ENCODE peak calls at places on chromosomes 5 and 9, in nine cellular contexts. One of them, this sample, is unnamed.

GRCh38 chr9:93576296-93577044 is at the start of gene PHF2:
- DNase-seq in lower leg skin: no peak
- DNase-seq in omental fat pad: no peak
- DNase-seq in CD4-positive, alpha-beta T cell: peak
- DNase-seq in PC-3: no peak
- DNase-seq in adrenal gland: no peak
- DNase-seq in endothelial cell: no peak
- DNase-seq in colonic mucosa: no peak
- DNase-seq in kidney epithelial cell: no peak
- DNase-seq in this sample: peak

GRCh38 chr5:77631166-77631582 is 7.3 kb downstream of the OTP start:
- DNase-seq in endothelial cell: no peak
- DNase-seq in kidney epithelial cell: no peak
- DNase-seq in lower leg skin: no peak
- DNase-seq in CD4-positive, alpha-beta T cell: no peak
- DNase-seq in omental fat pad: no peak
- DNase-seq in colonic mucosa: no peak
- DNase-seq in adrenal gland: no peak
- DNase-seq in PC-3: no peak
- DNase-seq in this sample: peak

GRCh38 chr9:117795271-117795670 is 91.1 kb downstream of the TLR4 start:
- DNase-seq in lower leg skin: no peak
- DNase-seq in adrenal gland: no peak
- DNase-seq in CD4-positive, alpha-beta T cell: no peak
- DNase-seq in kidney epithelial cell: no peak
- DNase-seq in colonic mucosa: no peak
- DNase-seq in endothelial cell: no peak
- DNase-seq in omental fat pad: no peak
- DNase-seq in PC-3: no peak
- DNase-seq in this sample: no peak

GRCh38 chr5:134176523-134177196 is at the start of gene SKP1:
- DNase-seq in colonic mucosa: peak
- DNase-seq in CD4-positive, alpha-beta T cell: peak
- DNase-seq in lower leg skin: peak
- DNase-seq in adrenal gland: peak
- DNase-seq in endothelial cell: peak
- DNase-seq in PC-3: peak
- DNase-seq in omental fat pad: peak
- DNase-seq in kidney epithelial cell: no peak
- DNase-seq in this sample: peak

GRCh38 chr9:13787234-13787833 is 507.8 kb upstream of the MPDZ start:
- DNase-seq in omental fat pad: no peak
- DNase-seq in endothelial cell: no peak
- DNase-seq in PC-3: no peak
- DNase-seq in lower leg skin: peak
- DNase-seq in adrenal gland: no peak
- DNase-seq in kidney epithelial cell: no peak
- DNase-seq in CD4-positive, alpha-beta T cell: no peak
- DNase-seq in colonic mucosa: no peak
- DNase-seq in this sample: no peak

GRCh38 chr5:85030685-85031084 is 646.0 kb upstream of the EDIL3 start:
- DNase-seq in lower leg skin: no peak
- DNase-seq in endothelial cell: no peak
- DNase-seq in PC-3: no peak
- DNase-seq in omental fat pad: no peak
- DNase-seq in kidney epithelial cell: no peak
- DNase-seq in colonic mucosa: no peak
- DNase-seq in adrenal gland: no peak
- DNase-seq in CD4-positive, alpha-beta T cell: no peak
- DNase-seq in this sample: no peak

GRCh38 chr9:137632432-137633161 is 13.8 kb downstream of the EHMT1 start:
- DNase-seq in kidney epithelial cell: no peak
- DNase-seq in PC-3: no peak
- DNase-seq in CD4-positive, alpha-beta T cell: no peak
- DNase-seq in lower leg skin: no peak
- DNase-seq in omental fat pad: no peak
- DNase-seq in colonic mucosa: no peak
- DNase-seq in adrenal gland: peak
- DNase-seq in endothelial cell: no peak
- DNase-seq in this sample: no peak

GRCh38 chr5:6829150-6829784 is 116.0 kb downstream of the TENT4A start:
- DNase-seq in colonic mucosa: no peak
- DNase-seq in adrenal gland: no peak
- DNase-seq in kidney epithelial cell: no peak
- DNase-seq in omental fat pad: no peak
- DNase-seq in PC-3: no peak
- DNase-seq in lower leg skin: no peak
- DNase-seq in CD4-positive, alpha-beta T cell: no peak
- DNase-seq in endothelial cell: no peak
- DNase-seq in this sample: peak

GRCh38 chr5:1480217-1480616 is 35.0 kb upstream of the SLC6A3 start:
- DNase-seq in adrenal gland: peak
- DNase-seq in endothelial cell: no peak
- DNase-seq in lower leg skin: no peak
- DNase-seq in PC-3: no peak
- DNase-seq in CD4-positive, alpha-beta T cell: no peak
- DNase-seq in omental fat pad: no peak
- DNase-seq in colonic mucosa: no peak
- DNase-seq in kidney epithelial cell: no peak
- DNase-seq in this sample: no peak

GRCh38 chr9:124771867-124772621 is 933 bp upstream of the NR6A1 start:
- DNase-seq in endothelial cell: peak
- DNase-seq in adrenal gland: peak
- DNase-seq in lower leg skin: peak
- DNase-seq in PC-3: peak
- DNase-seq in omental fat pad: no peak
- DNase-seq in colonic mucosa: peak
- DNase-seq in CD4-positive, alpha-beta T cell: no peak
- DNase-seq in kidney epithelial cell: no peak
- DNase-seq in this sample: peak

GRCh38 chr9:99340281-99340680 is 118.2 kb downstream of the SEC61B start:
- DNase-seq in adrenal gland: no peak
- DNase-seq in colonic mucosa: no peak
- DNase-seq in kidney epithelial cell: no peak
- DNase-seq in lower leg skin: no peak
- DNase-seq in endothelial cell: no peak
- DNase-seq in PC-3: peak
- DNase-seq in omental fat pad: no peak
- DNase-seq in CD4-positive, alpha-beta T cell: no peak
- DNase-seq in this sample: no peak

GRCh38 chr9:74147906-74148305 is 349.2 kb upstream of the RORB start:
- DNase-seq in omental fat pad: no peak
- DNase-seq in endothelial cell: no peak
- DNase-seq in adrenal gland: no peak
- DNase-seq in colonic mucosa: no peak
- DNase-seq in kidney epithelial cell: no peak
- DNase-seq in CD4-positive, alpha-beta T cell: no peak
- DNase-seq in lower leg skin: no peak
- DNase-seq in PC-3: no peak
- DNase-seq in this sample: no peak

GRCh38 chr9:3807601-3808000 is 281.8 kb upstream of the RFX3 start:
- DNase-seq in CD4-positive, alpha-beta T cell: no peak
- DNase-seq in kidney epithelial cell: no peak
- DNase-seq in adrenal gland: no peak
- DNase-seq in lower leg skin: no peak
- DNase-seq in endothelial cell: no peak
- DNase-seq in omental fat pad: no peak
- DNase-seq in PC-3: no peak
- DNase-seq in colonic mucosa: no peak
- DNase-seq in this sample: no peak

GRCh38 chr9:94973491-94973941 is 247.0 kb downstream of the AOPEP start:
- DNase-seq in CD4-positive, alpha-beta T cell: no peak
- DNase-seq in adrenal gland: no peak
- DNase-seq in lower leg skin: no peak
- DNase-seq in PC-3: no peak
- DNase-seq in endothelial cell: no peak
- DNase-seq in omental fat pad: no peak
- DNase-seq in kidney epithelial cell: no peak
- DNase-seq in colonic mucosa: no peak
- DNase-seq in this sample: no peak

GRCh38 chr9:69218166-69218565 is 44.1 kb downstream of the TJP2 start:
- DNase-seq in CD4-positive, alpha-beta T cell: no peak
- DNase-seq in omental fat pad: no peak
- DNase-seq in endothelial cell: no peak
- DNase-seq in colonic mucosa: no peak
- DNase-seq in PC-3: no peak
- DNase-seq in kidney epithelial cell: no peak
- DNase-seq in lower leg skin: no peak
- DNase-seq in adrenal gland: no peak
- DNase-seq in this sample: no peak

GRCh38 chr9:69213647-69214046 is 39.6 kb downstream of the TJP2 start:
- DNase-seq in omental fat pad: no peak
- DNase-seq in PC-3: no peak
- DNase-seq in CD4-positive, alpha-beta T cell: no peak
- DNase-seq in adrenal gland: no peak
- DNase-seq in colonic mucosa: no peak
- DNase-seq in endothelial cell: no peak
- DNase-seq in kidney epithelial cell: no peak
- DNase-seq in lower leg skin: no peak
- DNase-seq in this sample: no peak

GRCh38 chr9:69211424-69212036 is 37.5 kb downstream of the TJP2 start:
- DNase-seq in lower leg skin: no peak
- DNase-seq in CD4-positive, alpha-beta T cell: no peak
- DNase-seq in PC-3: no peak
- DNase-seq in kidney epithelial cell: no peak
- DNase-seq in omental fat pad: no peak
- DNase-seq in endothelial cell: no peak
- DNase-seq in adrenal gland: no peak
- DNase-seq in colonic mucosa: no peak
- DNase-seq in this sample: no peak

GRCh38 chr9:69215774-69216482 is 41.9 kb downstream of the TJP2 start:
- DNase-seq in kidney epithelial cell: no peak
- DNase-seq in PC-3: no peak
- DNase-seq in omental fat pad: no peak
- DNase-seq in endothelial cell: no peak
- DNase-seq in adrenal gland: peak
- DNase-seq in lower leg skin: no peak
- DNase-seq in colonic mucosa: no peak
- DNase-seq in CD4-positive, alpha-beta T cell: no peak
- DNase-seq in this sample: no peak

GRCh38 chr9:69214939-69215338 is 40.9 kb downstream of the TJP2 start:
- DNase-seq in kidney epithelial cell: no peak
- DNase-seq in adrenal gland: no peak
- DNase-seq in CD4-positive, alpha-beta T cell: no peak
- DNase-seq in PC-3: no peak
- DNase-seq in endothelial cell: no peak
- DNase-seq in lower leg skin: no peak
- DNase-seq in colonic mucosa: no peak
- DNase-seq in omental fat pad: no peak
- DNase-seq in this sample: no peak
- TF ChIP-seq CTCF in kidney epithelial cell: no peak
- TF ChIP-seq CTCF in adrenal gland: no peak
- TF ChIP-seq CTCF in CD4-positive, alpha-beta T cell: no peak
- TF ChIP-seq CTCF in PC-3: no peak
- TF ChIP-seq CTCF in endothelial cell: no peak
- TF ChIP-seq CTCF in lower leg skin: no peak
- TF ChIP-seq CTCF in colonic mucosa: no peak
- TF ChIP-seq CTCF in omental fat pad: no peak
- TF ChIP-seq CTCF in this sample: no peak

GRCh38 chr5:40798012-40798855 is at the start of gene PRKAA1:
- DNase-seq in endothelial cell: peak
- DNase-seq in omental fat pad: peak
- DNase-seq in colonic mucosa: peak
- DNase-seq in PC-3: peak
- DNase-seq in adrenal gland: peak
- DNase-seq in lower leg skin: peak
- DNase-seq in CD4-positive, alpha-beta T cell: peak
- DNase-seq in kidney epithelial cell: peak
- DNase-seq in this sample: peak
- TF ChIP-seq CTCF in endothelial cell: peak
- TF ChIP-seq CTCF in omental fat pad: no peak
- TF ChIP-seq CTCF in colonic mucosa: peak
- TF ChIP-seq CTCF in PC-3: peak
- TF ChIP-seq CTCF in adrenal gland: peak
- TF ChIP-seq CTCF in lower leg skin: no peak
- TF ChIP-seq CTCF in CD4-positive, alpha-beta T cell: peak
- TF ChIP-seq CTCF in kidney epithelial cell: peak
- TF ChIP-seq CTCF in this sample: peak

DNA sequence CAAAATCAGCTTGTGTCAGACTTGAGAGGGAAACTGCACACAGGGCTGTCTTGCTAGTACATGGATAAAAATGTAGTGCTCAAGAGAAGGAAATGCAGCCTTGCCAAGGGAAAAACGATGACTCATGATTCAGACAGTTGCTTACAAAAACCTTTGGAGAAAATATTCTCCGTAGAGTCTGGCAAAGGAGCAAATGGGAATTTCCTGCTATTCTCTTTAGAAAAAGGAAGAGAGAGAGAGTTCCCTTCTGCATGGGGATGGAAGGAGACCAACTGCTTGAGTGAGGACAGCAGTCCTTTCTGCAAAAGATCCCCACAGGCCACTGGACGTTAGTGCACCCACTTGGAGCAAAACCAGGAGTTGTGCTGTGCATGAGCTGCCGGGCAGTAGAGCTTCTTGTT is 7.6 kb downstream of the IFNB1 start:
- DNase-seq in lower leg skin: peak
- DNase-seq in PC-3: peak
- DNase-seq in colonic mucosa: no peak
- DNase-seq in kidney epithelial cell: peak
- DNase-seq in omental fat pad: no peak
- DNase-seq in CD4-positive, alpha-beta T cell: no peak
- DNase-seq in endothelial cell: peak
- DNase-seq in adrenal gland: peak
- DNase-seq in this sample: no peak
- TF ChIP-seq CTCF in lower leg skin: no peak
- TF ChIP-seq CTCF in PC-3: no peak
- TF ChIP-seq CTCF in colonic mucosa: no peak
- TF ChIP-seq CTCF in kidney epithelial cell: peak
- TF ChIP-seq CTCF in omental fat pad: no peak
- TF ChIP-seq CTCF in CD4-positive, alpha-beta T cell: no peak
- TF ChIP-seq CTCF in endothelial cell: peak
- TF ChIP-seq CTCF in adrenal gland: peak
- TF ChIP-seq CTCF in this sample: no peak

GRCh38 chr5:58985311-58985710 is 402.4 kb downstream of the RAB3C start:
- DNase-seq in adrenal gland: no peak
- DNase-seq in PC-3: no peak
- DNase-seq in colonic mucosa: no peak
- DNase-seq in omental fat pad: no peak
- DNase-seq in lower leg skin: no peak
- DNase-seq in kidney epithelial cell: no peak
- DNase-seq in CD4-positive, alpha-beta T cell: no peak
- DNase-seq in endothelial cell: no peak
- DNase-seq in this sample: no peak

GRCh38 chr5:58986281-58986680 is 403.4 kb downstream of the RAB3C start:
- DNase-seq in colonic mucosa: no peak
- DNase-seq in lower leg skin: no peak
- DNase-seq in kidney epithelial cell: no peak
- DNase-seq in CD4-positive, alpha-beta T cell: no peak
- DNase-seq in adrenal gland: no peak
- DNase-seq in PC-3: no peak
- DNase-seq in omental fat pad: no peak
- DNase-seq in endothelial cell: no peak
- DNase-seq in this sample: no peak

GRCh38 chr5:58985759-58986158 is 402.9 kb downstream of the RAB3C start:
- DNase-seq in PC-3: peak
- DNase-seq in omental fat pad: no peak
- DNase-seq in CD4-positive, alpha-beta T cell: no peak
- DNase-seq in colonic mucosa: no peak
- DNase-seq in kidney epithelial cell: no peak
- DNase-seq in adrenal gland: no peak
- DNase-seq in endothelial cell: no peak
- DNase-seq in lower leg skin: no peak
- DNase-seq in this sample: no peak

GRCh38 chr5:58987193-58987592 is 404.3 kb downstream of the RAB3C start:
- DNase-seq in endothelial cell: no peak
- DNase-seq in CD4-positive, alpha-beta T cell: no peak
- DNase-seq in PC-3: peak
- DNase-seq in kidney epithelial cell: no peak
- DNase-seq in colonic mucosa: no peak
- DNase-seq in omental fat pad: no peak
- DNase-seq in adrenal gland: no peak
- DNase-seq in lower leg skin: no peak
- DNase-seq in this sample: no peak

GRCh38 chr5:58988938-58989337 is 406.1 kb downstream of the RAB3C start:
- DNase-seq in lower leg skin: no peak
- DNase-seq in adrenal gland: no peak
- DNase-seq in omental fat pad: no peak
- DNase-seq in CD4-positive, alpha-beta T cell: no peak
- DNase-seq in endothelial cell: no peak
- DNase-seq in PC-3: no peak
- DNase-seq in kidney epithelial cell: no peak
- DNase-seq in colonic mucosa: no peak
- DNase-seq in this sample: no peak
- TF ChIP-seq CTCF in lower leg skin: no peak
- TF ChIP-seq CTCF in adrenal gland: no peak
- TF ChIP-seq CTCF in omental fat pad: no peak
- TF ChIP-seq CTCF in CD4-positive, alpha-beta T cell: no peak
- TF ChIP-seq CTCF in endothelial cell: no peak
- TF ChIP-seq CTCF in PC-3: no peak
- TF ChIP-seq CTCF in kidney epithelial cell: no peak
- TF ChIP-seq CTCF in colonic mucosa: no peak
- TF ChIP-seq CTCF in this sample: no peak

This sample was measured in GM13977.